ENCODE peak calls at places on chromosomes 3 and 15, in six cellular contexts. One of them, this sample, is unnamed.

GRCh38 chr3:32502089-32502943 is at the start of gene CMTM6:
- DNase-seq in erythroblast: peak
- DNase-seq in Kasumi-1: peak
- DNase-seq in globus pallidus: peak
- DNase-seq in NCI-H774: peak
- DNase-seq in ecto neural progenitor cell: peak
- DNase-seq in this sample: peak

GRCh38 chr3:23874359-23875120 is 42.2 kb downstream of the NKIRAS1 start:
- DNase-seq in erythroblast: no peak
- DNase-seq in Kasumi-1: no peak
- DNase-seq in globus pallidus: no peak
- DNase-seq in NCI-H774: no peak
- DNase-seq in ecto neural progenitor cell: no peak
- DNase-seq in this sample: no peak

GRCh38 chr3:194879126-194879887 is 193.6 kb downstream of the FAM43A start:
- DNase-seq in erythroblast: no peak
- DNase-seq in Kasumi-1: peak
- DNase-seq in globus pallidus: no peak
- DNase-seq in NCI-H774: no peak
- DNase-seq in ecto neural progenitor cell: peak
- DNase-seq in this sample: no peak

GRCh38 chr15:92818658-92819311 is 81.3 kb upstream of the CHD2 start:
- DNase-seq in erythroblast: no peak
- DNase-seq in Kasumi-1: no peak
- DNase-seq in globus pallidus: no peak
- DNase-seq in NCI-H774: no peak
- DNase-seq in ecto neural progenitor cell: no peak
- DNase-seq in this sample: no peak

GRCh38 chr3:99997293-99997692 is 117.0 kb downstream of the FILIP1L start:
- DNase-seq in erythroblast: no peak
- DNase-seq in Kasumi-1: no peak
- DNase-seq in globus pallidus: no peak
- DNase-seq in NCI-H774: no peak
- DNase-seq in ecto neural progenitor cell: no peak
- DNase-seq in this sample: no peak

GRCh38 chr15:82995076-82995475 is 9.1 kb downstream of the RAMAC start:
- DNase-seq in erythroblast: no peak
- DNase-seq in Kasumi-1: no peak
- DNase-seq in globus pallidus: no peak
- DNase-seq in NCI-H774: no peak
- DNase-seq in ecto neural progenitor cell: no peak
- DNase-seq in this sample: no peak

GRCh38 chr15:68335251-68335650 is 57.7 kb downstream of the FEM1B start:
- DNase-seq in erythroblast: no peak
- DNase-seq in Kasumi-1: no peak
- DNase-seq in globus pallidus: peak
- DNase-seq in NCI-H774: no peak
- DNase-seq in ecto neural progenitor cell: no peak
- DNase-seq in this sample: no peak

GRCh38 chr15:100083572-100083971 is 258.2 kb downstream of the ADAMTS17 start:
- DNase-seq in erythroblast: no peak
- DNase-seq in Kasumi-1: no peak
- DNase-seq in globus pallidus: peak
- DNase-seq in NCI-H774: no peak
- DNase-seq in ecto neural progenitor cell: no peak
- DNase-seq in this sample: no peak

GRCh38 chr15:63276342-63277043 is 912 bp upstream of the APH1B start:
- DNase-seq in erythroblast: peak
- DNase-seq in Kasumi-1: peak
- DNase-seq in globus pallidus: no peak
- DNase-seq in NCI-H774: no peak
- DNase-seq in ecto neural progenitor cell: no peak
- DNase-seq in this sample: no peak

GRCh38 chr15:69225355-69226027 is 65.1 kb downstream of the GLCE start:
- DNase-seq in erythroblast: peak
- DNase-seq in Kasumi-1: peak
- DNase-seq in globus pallidus: peak
- DNase-seq in NCI-H774: no peak
- DNase-seq in ecto neural progenitor cell: no peak
- DNase-seq in this sample: no peak

GRCh38 chr15:96353931-96354730 is 23.6 kb downstream of the NR2F2 start:
- DNase-seq in erythroblast: no peak
- DNase-seq in Kasumi-1: no peak
- DNase-seq in globus pallidus: no peak
- DNase-seq in NCI-H774: no peak
- DNase-seq in ecto neural progenitor cell: peak
- DNase-seq in this sample: no peak

GRCh38 chr15:69098688-69099087 is 61.7 kb upstream of the GLCE start:
- DNase-seq in erythroblast: no peak
- DNase-seq in Kasumi-1: no peak
- DNase-seq in globus pallidus: no peak
- DNase-seq in NCI-H774: no peak
- DNase-seq in ecto neural progenitor cell: no peak
- DNase-seq in this sample: no peak

GRCh38 chr3:52184690-52185089 is 13.3 kb upstream of the ALAS1 start:
- DNase-seq in erythroblast: no peak
- DNase-seq in Kasumi-1: no peak
- DNase-seq in globus pallidus: no peak
- DNase-seq in NCI-H774: no peak
- DNase-seq in ecto neural progenitor cell: no peak
- DNase-seq in this sample: no peak

GRCh38 chr15:71634820-71635219 is 175.5 kb upstream of the NR2E3 start:
- DNase-seq in erythroblast: no peak
- DNase-seq in Kasumi-1: no peak
- DNase-seq in globus pallidus: no peak
- DNase-seq in NCI-H774: peak
- DNase-seq in ecto neural progenitor cell: no peak
- DNase-seq in this sample: no peak

GRCh38 chr3:133890972-133891644 is 4.6 kb downstream of the RAB6B start:
- DNase-seq in erythroblast: no peak
- DNase-seq in Kasumi-1: no peak
- DNase-seq in globus pallidus: no peak
- DNase-seq in NCI-H774: no peak
- DNase-seq in ecto neural progenitor cell: no peak
- DNase-seq in this sample: no peak

GRCh38 chr15:76448755-76449154 is 112.2 kb downstream of the ISL2 start:
- DNase-seq in erythroblast: no peak
- DNase-seq in Kasumi-1: no peak
- DNase-seq in globus pallidus: no peak
- DNase-seq in NCI-H774: no peak
- DNase-seq in ecto neural progenitor cell: no peak
- DNase-seq in this sample: no peak

GRCh38 chr15:43998607-43999006 is 171.8 kb downstream of the WDR76 start:
- DNase-seq in erythroblast: no peak
- DNase-seq in Kasumi-1: no peak
- DNase-seq in globus pallidus: peak
- DNase-seq in NCI-H774: no peak
- DNase-seq in ecto neural progenitor cell: no peak
- DNase-seq in this sample: no peak

GRCh38 chr3:128584412-128585020 is 66.1 kb downstream of the RPN1 start:
- DNase-seq in erythroblast: peak
- DNase-seq in Kasumi-1: peak
- DNase-seq in globus pallidus: peak
- DNase-seq in NCI-H774: peak
- DNase-seq in ecto neural progenitor cell: peak
- DNase-seq in this sample: peak

GRCh38 chr15:70854669-70854976 is 666 bp upstream of the LARP6 start:
- DNase-seq in erythroblast: no peak
- DNase-seq in Kasumi-1: no peak
- DNase-seq in globus pallidus: no peak
- DNase-seq in NCI-H774: no peak
- DNase-seq in ecto neural progenitor cell: no peak
- DNase-seq in this sample: no peak

GRCh38 chr3:43525941-43526607 is 95.7 kb downstream of the ANO10 start:
- DNase-seq in erythroblast: no peak
- DNase-seq in Kasumi-1: no peak
- DNase-seq in globus pallidus: no peak
- DNase-seq in NCI-H774: no peak
- DNase-seq in ecto neural progenitor cell: no peak
- DNase-seq in this sample: no peak

GRCh38 chr15:52067545-52067926 is 45.0 kb downstream of the BCL2L10 start:
- DNase-seq in erythroblast: no peak
- DNase-seq in Kasumi-1: no peak
- DNase-seq in globus pallidus: no peak
- DNase-seq in NCI-H774: no peak
- DNase-seq in ecto neural progenitor cell: no peak
- DNase-seq in this sample: no peak

GRCh38 chr3:27758083-27758482 is 36.0 kb upstream of the EOMES start:
- DNase-seq in erythroblast: no peak
- DNase-seq in Kasumi-1: no peak
- DNase-seq in globus pallidus: no peak
- DNase-seq in NCI-H774: no peak
- DNase-seq in ecto neural progenitor cell: no peak
- DNase-seq in this sample: no peak